ENCODE peak calls at places on chromosomes 6 and 20, in ten cellular contexts. One of them, this sample, is unnamed.
A peak's percentile ranks its signal among the peaks of the same experiment; 100 is the strongest.

GRCh38 chr6:46719099-46719498 is 16.1 kb downstream of the PLA2G7 start:
- DNase-seq in CD4-positive, alpha-beta T cell: no peak
- DNase-seq in fibroblast of the aortic adventitia: peak; percentile 47
- DNase-seq in neural progenitor cell: no peak
- DNase-seq in HCT116: peak; percentile 79
- DNase-seq in tibial nerve: no peak
- DNase-seq in HFFc6: no peak
- DNase-seq in endothelial cell: no peak
- DNase-seq in type B pancreatic cell: no peak
- DNase-seq in A549: no peak
- DNase-seq in this sample: peak; percentile 79

GRCh38 chr6:139732451-139732850 is 358.0 kb upstream of the CITED2 start:
- DNase-seq in endothelial cell: no peak
- DNase-seq in fibroblast of the aortic adventitia: peak; percentile 60
- DNase-seq in type B pancreatic cell: no peak
- DNase-seq in tibial nerve: no peak
- DNase-seq in HCT116: peak; percentile 18
- DNase-seq in CD4-positive, alpha-beta T cell: no peak
- DNase-seq in A549: no peak
- DNase-seq in neural progenitor cell: no peak
- DNase-seq in HFFc6: peak; percentile 46
- DNase-seq in this sample: peak; percentile 68

GRCh38 chr6:67358241-67358640 is 1276.8 kb upstream of the ADGRB3 start:
- DNase-seq in fibroblast of the aortic adventitia: no peak
- DNase-seq in A549: no peak
- DNase-seq in neural progenitor cell: no peak
- DNase-seq in endothelial cell: no peak
- DNase-seq in HFFc6: no peak
- DNase-seq in CD4-positive, alpha-beta T cell: no peak
- DNase-seq in tibial nerve: no peak
- DNase-seq in type B pancreatic cell: no peak
- DNase-seq in HCT116: no peak
- DNase-seq in this sample: no peak

GRCh38 chr20:31606928-31607639 is 2.0 kb downstream of the ID1 start:
- DNase-seq in HCT116: peak; percentile 93
- DNase-seq in HFFc6: peak; percentile 88
- DNase-seq in fibroblast of the aortic adventitia: peak; percentile 73
- DNase-seq in tibial nerve: no peak
- DNase-seq in CD4-positive, alpha-beta T cell: no peak
- DNase-seq in endothelial cell: no peak
- DNase-seq in neural progenitor cell: peak; percentile 37
- DNase-seq in A549: peak; percentile 93
- DNase-seq in type B pancreatic cell: peak; percentile 81
- DNase-seq in this sample: peak; percentile 85

GRCh38 chr6:111718990-111719389 is 113.3 kb upstream of the TRAF3IP2 start:
- DNase-seq in endothelial cell: no peak
- DNase-seq in type B pancreatic cell: no peak
- DNase-seq in CD4-positive, alpha-beta T cell: no peak
- DNase-seq in neural progenitor cell: no peak
- DNase-seq in tibial nerve: no peak
- DNase-seq in HCT116: no peak
- DNase-seq in A549: no peak
- DNase-seq in fibroblast of the aortic adventitia: peak; percentile 31
- DNase-seq in HFFc6: no peak
- DNase-seq in this sample: no peak

GRCh38 chr6:133368664-133369063 is 127.5 kb downstream of the EYA4 start:
- DNase-seq in neural progenitor cell: peak; percentile 19
- DNase-seq in HCT116: peak; percentile 12
- DNase-seq in CD4-positive, alpha-beta T cell: no peak
- DNase-seq in fibroblast of the aortic adventitia: no peak
- DNase-seq in HFFc6: no peak
- DNase-seq in type B pancreatic cell: no peak
- DNase-seq in endothelial cell: no peak
- DNase-seq in tibial nerve: no peak
- DNase-seq in A549: peak; percentile 53
- DNase-seq in this sample: no peak

GRCh38 chr6:138188278-138188923 is 26.7 kb downstream of the ARFGEF3 start:
- DNase-seq in endothelial cell: no peak
- DNase-seq in HCT116: no peak
- DNase-seq in fibroblast of the aortic adventitia: no peak
- DNase-seq in A549: no peak
- DNase-seq in HFFc6: no peak
- DNase-seq in CD4-positive, alpha-beta T cell: no peak
- DNase-seq in tibial nerve: no peak
- DNase-seq in neural progenitor cell: no peak
- DNase-seq in type B pancreatic cell: no peak
- DNase-seq in this sample: no peak

GRCh38 chr20:46014517-46015396 is 6.0 kb downstream of the MMP9 start:
- DNase-seq in type B pancreatic cell: no peak
- DNase-seq in fibroblast of the aortic adventitia: no peak
- DNase-seq in A549: no peak
- DNase-seq in CD4-positive, alpha-beta T cell: no peak
- DNase-seq in neural progenitor cell: no peak
- DNase-seq in endothelial cell: no peak
- DNase-seq in tibial nerve: no peak
- DNase-seq in HCT116: no peak
- DNase-seq in HFFc6: no peak
- DNase-seq in this sample: no peak

GRCh38 chr6:153003294-153003645 is 761 bp upstream of the MTRF1L start:
- DNase-seq in tibial nerve: no peak
- DNase-seq in endothelial cell: peak; percentile 10
- DNase-seq in HFFc6: no peak
- DNase-seq in HCT116: no peak
- DNase-seq in type B pancreatic cell: no peak
- DNase-seq in A549: no peak
- DNase-seq in fibroblast of the aortic adventitia: peak; percentile 49
- DNase-seq in CD4-positive, alpha-beta T cell: no peak
- DNase-seq in neural progenitor cell: peak; percentile 15
- DNase-seq in this sample: no peak

GRCh38 chr6:79570802-79571367 is 33.7 kb upstream of the LCA5 start:
- DNase-seq in HFFc6: peak; percentile 18
- DNase-seq in neural progenitor cell: no peak
- DNase-seq in fibroblast of the aortic adventitia: peak; percentile 53
- DNase-seq in A549: peak; percentile 38
- DNase-seq in CD4-positive, alpha-beta T cell: no peak
- DNase-seq in tibial nerve: no peak
- DNase-seq in HCT116: no peak
- DNase-seq in endothelial cell: no peak
- DNase-seq in type B pancreatic cell: no peak
- DNase-seq in this sample: peak; percentile 68

GRCh38 chr20:17612287-17612974 is 42.6 kb downstream of the DSTN start:
- DNase-seq in HFFc6: peak; percentile 59
- DNase-seq in CD4-positive, alpha-beta T cell: no peak
- DNase-seq in fibroblast of the aortic adventitia: peak; percentile 57
- DNase-seq in endothelial cell: no peak
- DNase-seq in neural progenitor cell: no peak
- DNase-seq in HCT116: no peak
- DNase-seq in type B pancreatic cell: no peak
- DNase-seq in A549: peak; percentile 38
- DNase-seq in tibial nerve: no peak
- DNase-seq in this sample: peak; percentile 62

GRCh38 chr20:38143646-38144554 is 21.2 kb downstream of the TGM2 start:
- DNase-seq in fibroblast of the aortic adventitia: peak; percentile 74
- DNase-seq in type B pancreatic cell: no peak
- DNase-seq in CD4-positive, alpha-beta T cell: no peak
- DNase-seq in HFFc6: peak; percentile 91
- DNase-seq in endothelial cell: no peak
- DNase-seq in A549: peak; percentile 91
- DNase-seq in neural progenitor cell: no peak
- DNase-seq in tibial nerve: no peak
- DNase-seq in HCT116: no peak
- DNase-seq in this sample: peak; percentile 84

GRCh38 chr6:15504581-15505350 is 158.1 kb downstream of the DTNBP1 start:
- DNase-seq in HCT116: no peak
- DNase-seq in CD4-positive, alpha-beta T cell: no peak
- DNase-seq in fibroblast of the aortic adventitia: peak; percentile 98
- DNase-seq in type B pancreatic cell: no peak
- DNase-seq in HFFc6: peak; percentile 98
- DNase-seq in A549: no peak
- DNase-seq in tibial nerve: peak; percentile 66
- DNase-seq in neural progenitor cell: no peak
- DNase-seq in endothelial cell: no peak
- DNase-seq in this sample: peak; percentile 99

GRCh38 chr20:35893942-35894341 is 60.4 kb downstream of the SCAND1 start:
- DNase-seq in type B pancreatic cell: no peak
- DNase-seq in neural progenitor cell: no peak
- DNase-seq in HFFc6: no peak
- DNase-seq in fibroblast of the aortic adventitia: no peak
- DNase-seq in A549: no peak
- DNase-seq in HCT116: no peak
- DNase-seq in CD4-positive, alpha-beta T cell: no peak
- DNase-seq in endothelial cell: no peak
- DNase-seq in tibial nerve: no peak
- DNase-seq in this sample: no peak

GRCh38 chr20:39289831-39290230 is 327.7 kb downstream of the DHX35 start:
- DNase-seq in CD4-positive, alpha-beta T cell: no peak
- DNase-seq in type B pancreatic cell: no peak
- DNase-seq in fibroblast of the aortic adventitia: no peak
- DNase-seq in HFFc6: no peak
- DNase-seq in tibial nerve: no peak
- DNase-seq in neural progenitor cell: no peak
- DNase-seq in endothelial cell: no peak
- DNase-seq in HCT116: no peak
- DNase-seq in A549: no peak
- DNase-seq in this sample: no peak

GRCh38 chr20:49835031-49835430 is 22.4 kb downstream of the SLC9A8 start:
- DNase-seq in neural progenitor cell: no peak
- DNase-seq in CD4-positive, alpha-beta T cell: no peak
- DNase-seq in HCT116: no peak
- DNase-seq in A549: no peak
- DNase-seq in tibial nerve: no peak
- DNase-seq in HFFc6: no peak
- DNase-seq in endothelial cell: no peak
- DNase-seq in fibroblast of the aortic adventitia: no peak
- DNase-seq in type B pancreatic cell: no peak
- DNase-seq in this sample: no peak

GRCh38 chr20:37128803-37129202 is 33.0 kb upstream of the RBL1 start:
- DNase-seq in tibial nerve: no peak
- DNase-seq in neural progenitor cell: no peak
- DNase-seq in HCT116: no peak
- DNase-seq in fibroblast of the aortic adventitia: no peak
- DNase-seq in type B pancreatic cell: no peak
- DNase-seq in CD4-positive, alpha-beta T cell: no peak
- DNase-seq in endothelial cell: no peak
- DNase-seq in HFFc6: no peak
- DNase-seq in A549: no peak
- DNase-seq in this sample: no peak

GRCh38 chr6:30885999-30886896 is 1.9 kb downstream of the DDR1 start:
- DNase-seq in A549: peak; percentile 87
- DNase-seq in neural progenitor cell: peak; percentile 98
- DNase-seq in endothelial cell: no peak
- DNase-seq in HCT116: peak; percentile 83
- DNase-seq in HFFc6: peak; percentile 90
- DNase-seq in type B pancreatic cell: no peak
- DNase-seq in CD4-positive, alpha-beta T cell: peak; percentile 44
- DNase-seq in fibroblast of the aortic adventitia: peak; percentile 39
- DNase-seq in tibial nerve: no peak
- DNase-seq in this sample: peak; percentile 72

GRCh38 chr20:54556406-54556805 is 81.0 kb downstream of the DOK5 start:
- DNase-seq in CD4-positive, alpha-beta T cell: no peak
- DNase-seq in neural progenitor cell: no peak
- DNase-seq in type B pancreatic cell: no peak
- DNase-seq in fibroblast of the aortic adventitia: no peak
- DNase-seq in tibial nerve: no peak
- DNase-seq in HCT116: no peak
- DNase-seq in A549: no peak
- DNase-seq in endothelial cell: no peak
- DNase-seq in HFFc6: no peak
- DNase-seq in this sample: no peak
- TF ChIP-seq CTCF in CD4-positive, alpha-beta T cell: no peak
- TF ChIP-seq CTCF in neural progenitor cell: no peak
- TF ChIP-seq CTCF in type B pancreatic cell: no peak
- TF ChIP-seq CTCF in fibroblast of the aortic adventitia: no peak
- TF ChIP-seq CTCF in tibial nerve: no peak
- TF ChIP-seq CTCF in HCT116: no peak
- TF ChIP-seq CTCF in A549: no peak
- TF ChIP-seq CTCF in endothelial cell: no peak
- TF ChIP-seq CTCF in HFFc6: no peak
- TF ChIP-seq CTCF in this sample: no peak

DNA sequence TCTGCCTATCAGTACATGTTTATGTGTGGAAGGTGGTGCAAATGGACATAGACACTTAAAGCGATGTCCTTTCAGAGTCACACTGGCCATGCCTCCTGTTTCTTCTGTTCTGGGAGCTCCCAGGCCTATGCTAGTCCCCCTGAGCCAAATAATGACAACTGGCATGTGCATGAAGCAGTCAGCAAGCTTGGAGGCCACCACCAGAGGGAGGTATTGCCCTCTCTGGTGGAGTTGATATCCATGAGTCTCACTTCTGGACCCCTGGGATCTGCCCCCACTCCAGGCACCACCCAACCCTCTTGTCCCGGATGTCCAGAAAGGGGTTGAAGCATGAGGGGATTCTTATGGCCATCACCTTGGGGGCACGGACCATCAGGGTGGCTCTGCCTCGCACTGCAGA is 172.2 kb downstream of the AIG1 start:
- DNase-seq in neural progenitor cell: peak; percentile 65
- DNase-seq in CD4-positive, alpha-beta T cell: peak; percentile 1
- DNase-seq in type B pancreatic cell: no peak
- DNase-seq in tibial nerve: no peak
- DNase-seq in HFFc6: no peak
- DNase-seq in endothelial cell: peak; percentile 62
- DNase-seq in A549: peak; percentile 50
- DNase-seq in fibroblast of the aortic adventitia: peak; percentile 31
- DNase-seq in HCT116: peak; percentile 15
- DNase-seq in this sample: no peak
- TF ChIP-seq CTCF in neural progenitor cell: peak; percentile 71
- TF ChIP-seq CTCF in CD4-positive, alpha-beta T cell: no peak
- TF ChIP-seq CTCF in type B pancreatic cell: peak; percentile 67
- TF ChIP-seq CTCF in tibial nerve: peak; percentile 31
- TF ChIP-seq CTCF in HFFc6: peak; percentile 84
- TF ChIP-seq CTCF in endothelial cell: peak; percentile 59
- TF ChIP-seq CTCF in A549: peak; percentile 25
- TF ChIP-seq CTCF in fibroblast of the aortic adventitia: peak; percentile 60
- TF ChIP-seq CTCF in HCT116: peak; percentile 79
- TF ChIP-seq CTCF in this sample: peak; percentile 58

GRCh38 chr6:105588116-105588710 is 185.3 kb upstream of the PREP start:
- DNase-seq in HFFc6: no peak
- DNase-seq in tibial nerve: no peak
- DNase-seq in type B pancreatic cell: no peak
- DNase-seq in A549: no peak
- DNase-seq in endothelial cell: no peak
- DNase-seq in CD4-positive, alpha-beta T cell: no peak
- DNase-seq in fibroblast of the aortic adventitia: no peak
- DNase-seq in neural progenitor cell: no peak
- DNase-seq in HCT116: no peak
- DNase-seq in this sample: no peak
- TF ChIP-seq CTCF in HFFc6: no peak
- TF ChIP-seq CTCF in tibial nerve: no peak
- TF ChIP-seq CTCF in type B pancreatic cell: no peak
- TF ChIP-seq CTCF in A549: no peak
- TF ChIP-seq CTCF in endothelial cell: no peak
- TF ChIP-seq CTCF in CD4-positive, alpha-beta T cell: no peak
- TF ChIP-seq CTCF in fibroblast of the aortic adventitia: no peak
- TF ChIP-seq CTCF in neural progenitor cell: no peak
- TF ChIP-seq CTCF in HCT116: no peak
- TF ChIP-seq CTCF in this sample: no peak

DNA sequence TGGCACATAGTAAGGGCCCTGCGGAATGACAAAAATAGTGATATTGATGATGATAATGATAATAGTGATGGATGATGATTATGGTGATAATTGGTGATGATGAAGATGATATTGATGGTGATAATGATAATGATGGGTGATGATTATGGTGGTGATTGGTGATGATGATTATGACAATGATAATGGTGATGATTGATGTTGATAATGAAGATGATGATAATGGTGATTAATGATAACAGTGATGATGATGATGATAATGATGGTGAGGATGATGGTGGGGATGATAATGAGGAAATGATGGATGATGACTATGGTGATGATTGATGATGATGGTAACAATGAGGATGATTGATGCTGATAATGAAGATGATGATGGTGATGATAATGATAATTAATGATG is 48.9 kb downstream of the EDN3 start:
- DNase-seq in fibroblast of the aortic adventitia: no peak
- DNase-seq in neural progenitor cell: no peak
- DNase-seq in CD4-positive, alpha-beta T cell: no peak
- DNase-seq in tibial nerve: no peak
- DNase-seq in type B pancreatic cell: no peak
- DNase-seq in HCT116: no peak
- DNase-seq in A549: no peak
- DNase-seq in HFFc6: no peak
- DNase-seq in endothelial cell: no peak
- DNase-seq in this sample: no peak
- TF ChIP-seq CTCF in fibroblast of the aortic adventitia: no peak
- TF ChIP-seq CTCF in neural progenitor cell: no peak
- TF ChIP-seq CTCF in CD4-positive, alpha-beta T cell: no peak
- TF ChIP-seq CTCF in tibial nerve: no peak
- TF ChIP-seq CTCF in type B pancreatic cell: no peak
- TF ChIP-seq CTCF in HCT116: no peak
- TF ChIP-seq CTCF in A549: no peak
- TF ChIP-seq CTCF in HFFc6: no peak
- TF ChIP-seq CTCF in endothelial cell: no peak
- TF ChIP-seq CTCF in this sample: no peak